ENCODE peak calls at places on chromosomes 2 and 18, in nine cellular contexts. Y is lower lobe of right lung; A is H7; I is neural progenitor cell; V is fibroblast of the aortic adventitia; B is naive thymus-derived CD4-positive, alpha-beta T cell; F is astrocyte of the spinal cord; S is A549; D is colonic mucosa. G is an unnamed sample.

GRCh38 chr2:239930871-239931771 is 94.0 kb downstream of the NDUFA10 start:
- DNase-seq in B (no peak), S (no peak), V (no peak), D (peak; percentile 7), Y (peak; percentile 26), F (no peak), A (no peak), I (no peak), G (no peak)

GRCh38 chr18:20971886-20972267 is 139.7 kb downstream of the ROCK1 start:
- DNase-seq in A (peak; percentile 21), B (peak; percentile 26), F (peak; percentile 33), Y (no peak), S (peak; percentile 27), D (no peak), V (peak; percentile 37), I (peak; percentile 6), G (peak; percentile 70)

GRCh38 chr2:191038241-191038725 is 24.3 kb upstream of the STAT1 start:
- DNase-seq in Y (no peak), A (no peak), F (peak; percentile 66), D (no peak), I (no peak), V (peak; percentile 60), B (no peak), S (peak; percentile 68), G (peak; percentile 72)

GRCh38 chr2:9742601-9743000 is 100.7 kb upstream of the TAF1B start:
- DNase-seq in Y (no peak), A (no peak), D (no peak), V (no peak), B (no peak), I (no peak), F (no peak), S (no peak), G (no peak)

GRCh38 chr18:24075731-24076130 is 61.2 kb downstream of the TTC39C start:
- DNase-seq in B (no peak), F (no peak), A (no peak), D (no peak), Y (no peak), V (no peak), S (no peak), I (no peak), G (no peak)

GRCh38 chr2:64250063-64250462 is 105.8 kb upstream of the PELI1 start:
- DNase-seq in A (no peak), B (no peak), Y (no peak), F (no peak), V (no peak), I (no peak), S (no peak), D (no peak), G (no peak)

GRCh38 chr18:8480506-8481328 is 128.5 kb upstream of the RAB12 start:
- DNase-seq in V (peak; percentile 81), S (peak; percentile 72), I (peak; percentile 76), F (peak; percentile 74), D (no peak), B (no peak), A (peak; percentile 68), Y (no peak), G (peak; percentile 87)

GRCh38 chr2:12070581-12070980 is 324.1 kb downstream of the LPIN1 start:
- DNase-seq in Y (no peak), S (no peak), B (no peak), V (no peak), A (no peak), D (no peak), F (no peak), I (no peak), G (no peak)

GRCh38 chr2:168587302-168587701 is 131.2 kb downstream of the CERS6 start:
- DNase-seq in F (no peak), I (no peak), A (no peak), S (no peak), D (no peak), V (peak; percentile 46), B (no peak), Y (no peak), G (no peak)

GRCh38 chr2:168585700-168586099 is 129.6 kb downstream of the CERS6 start:
- DNase-seq in D (no peak), I (no peak), Y (no peak), V (no peak), S (no peak), B (no peak), F (no peak), A (no peak), G (no peak)

GRCh38 chr2:168583064-168583709 is 127.1 kb downstream of the CERS6 start:
- DNase-seq in F (peak; percentile 59), I (no peak), A (no peak), V (peak; percentile 61), B (no peak), Y (no peak), S (no peak), D (no peak), G (peak; percentile 67)

GRCh38 chr2:168584934-168585333 is 128.9 kb downstream of the CERS6 start:
- DNase-seq in Y (no peak), S (no peak), B (no peak), A (no peak), F (no peak), V (no peak), I (no peak), D (no peak), G (no peak)

GRCh38 chr2:168583710-168584521 is 127.8 kb downstream of the CERS6 start:
- DNase-seq in S (peak; percentile 31), F (peak; percentile 70), I (no peak), B (no peak), A (no peak), V (peak; percentile 80), D (peak; percentile 44), Y (no peak), G (peak; percentile 56)
- H3K4me3 ChIP-seq in S (no peak overlapping the region), F (no peak overlapping the region), I (no peak overlapping the region), B (no peak overlapping the region), A (no peak overlapping the region), V (no peak overlapping the region), D (no peak overlapping the region), Y (no peak overlapping the region), G (no peak overlapping the region)

GRCh38 chr2:235663877-235664276 is 170.0 kb downstream of the AGAP1 start:
- DNase-seq in F (no peak), B (no peak), Y (no peak), S (no peak), V (no peak), I (no peak), D (no peak), A (no peak), G (no peak)

GRCh38 chr2:235668782-235669181 is 174.9 kb downstream of the AGAP1 start:
- DNase-seq in A (no peak), F (no peak), D (no peak), Y (no peak), S (no peak), B (no peak), V (no peak), I (no peak), G (no peak)

GRCh38 chr2:235666240-235666781 is 172.5 kb downstream of the AGAP1 start:
- DNase-seq in D (peak; percentile 70), S (peak; percentile 86), A (no peak), Y (no peak), I (peak; percentile 80), V (peak; percentile 93), F (peak; percentile 93), B (no peak), G (peak; percentile 96)

GRCh38 chr2:235669269-235669831 is 175.5 kb downstream of the AGAP1 start:
- DNase-seq in Y (peak; percentile 72), B (no peak), A (peak; percentile 94), V (peak; percentile 63), S (peak; percentile 82), D (peak; percentile 80), I (peak; percentile 97), F (peak; percentile 65), G (peak; percentile 79)

GRCh38 chr2:235665656-235666239 is 171.9 kb downstream of the AGAP1 start:
- DNase-seq in A (no peak), S (no peak), F (no peak), Y (no peak), D (no peak), I (peak; percentile 45), V (peak; percentile 59), B (no peak), G (no peak)
- H3K4me3 ChIP-seq in A (no peak overlapping the region), S (peak overlapping the region; percentile 35), F (no peak overlapping the region), Y (peak overlapping the region; percentile 25), D (no peak overlapping the region), I (peak overlapping the region; percentile 48), V (peak overlapping the region; percentile 43), B (no peak overlapping the region), G (peak overlapping the region; percentile 52)

GRCh38 chr2:46548103-46548486 is 68.7 kb downstream of the TMEM247 start:
- DNase-seq in V (no peak), S (no peak), Y (peak; percentile 76), I (no peak), D (peak; percentile 31), F (no peak), A (no peak), B (no peak), G (no peak)
- H3K4me3 ChIP-seq in V (no peak overlapping the region), S (no peak overlapping the region), Y (no peak overlapping the region), I (no peak overlapping the region), D (no peak overlapping the region), F (no peak overlapping the region), A (no peak overlapping the region), B (no peak overlapping the region), G (no peak overlapping the region)

GRCh38 chr2:168494190-168494711 is 38.2 kb downstream of the CERS6 start:
- DNase-seq in I (peak; percentile 60), V (no peak), F (no peak), B (no peak), A (no peak), S (peak; percentile 61), Y (no peak), D (peak; percentile 48), G (peak; percentile 53)

GRCh38 chr2:168495524-168495923 is 39.5 kb downstream of the CERS6 start:
- DNase-seq in I (no peak), Y (no peak), V (no peak), B (no peak), F (no peak), A (no peak), S (no peak), D (no peak), G (no peak)

GRCh38 chr2:168490916-168491605 is 35.0 kb downstream of the CERS6 start:
- DNase-seq in V (no peak), F (no peak), B (no peak), Y (no peak), I (no peak), S (no peak), A (no peak), D (no peak), G (no peak)

GRCh38 chr2:168486440-168486839 is 30.4 kb downstream of the CERS6 start:
- DNase-seq in Y (no peak), S (no peak), F (no peak), A (no peak), B (no peak), I (no peak), D (no peak), V (no peak), G (no peak)

DNA sequence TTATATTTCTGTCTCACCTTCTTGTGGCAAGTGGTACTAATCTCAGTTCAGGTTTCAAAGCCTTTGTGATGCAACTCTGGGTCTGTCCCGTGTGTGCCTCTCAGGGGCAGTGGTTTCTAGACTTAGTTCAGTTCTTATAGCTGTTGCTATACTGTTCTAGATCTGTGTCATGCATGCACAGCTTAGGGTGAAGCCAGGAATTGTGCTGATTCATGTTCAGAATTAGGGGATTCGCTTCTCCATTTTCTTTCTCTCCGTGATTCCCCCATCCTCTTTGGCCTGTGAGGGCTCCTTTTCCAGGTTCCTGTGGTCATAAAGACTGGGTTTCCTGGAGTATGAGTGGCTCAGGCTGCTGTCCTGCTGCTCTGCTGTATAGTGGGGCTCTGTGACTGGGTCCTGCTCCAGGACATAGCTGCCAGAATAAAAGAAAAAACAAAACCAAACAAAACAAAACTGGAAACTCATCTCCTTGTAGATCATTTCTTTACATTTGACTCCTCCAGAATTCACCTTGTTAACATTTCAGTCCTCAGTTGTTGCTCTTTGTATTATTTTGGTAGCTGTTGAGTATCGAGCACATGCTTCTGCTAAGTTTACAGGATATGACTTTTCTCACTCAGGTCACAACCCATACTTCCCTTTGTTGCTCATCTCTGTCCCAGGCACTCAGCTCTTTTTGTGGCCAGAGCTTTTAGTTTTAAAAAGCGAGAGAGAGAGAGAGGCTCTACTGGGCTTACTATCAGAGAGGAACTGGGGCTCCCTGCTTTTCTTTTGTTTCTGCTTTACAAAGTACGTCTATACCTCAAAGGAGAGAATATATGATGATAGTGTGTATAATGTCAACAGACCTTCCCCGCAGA is 34.2 kb downstream of the CERS6 start:
- DNase-seq in I (peak; percentile 18), F (peak; percentile 76), B (peak; percentile 61), D (no peak), V (no peak), A (no peak), Y (no peak), S (peak; percentile 38), G (peak; percentile 76)
- H3K4me3 ChIP-seq in I (no peak overlapping the region), F (no peak overlapping the region), B (peak overlapping the region; percentile 42), D (no peak overlapping the region), V (no peak overlapping the region), A (no peak overlapping the region), Y (no peak overlapping the region), S (peak overlapping the region; percentile 20), G (no peak overlapping the region)